ENCODE peak calls at places on chromosomes 2 and 18, in six cellular contexts. F is dorsolateral prefrontal cortex, G is psoas muscle, L is lower lobe of right lung, V is foreskin fibroblast, O is left ventricle myocardium inferior. H is an unnamed sample.
A peak's percentile ranks its signal among the peaks of the same experiment; 100 is the strongest.

GRCh38 chr2:215002500-215002899 is 135.9 kb downstream of the ABCA12 start:
- DNase-seq in V (peak; percentile 29), L (no peak), F (no peak), G (no peak), O (no peak), H (peak; percentile 6)

GRCh38 chr2:230847883-230848388 is 16.8 kb upstream of the ITM2C start:
- DNase-seq in G (peak; percentile 88), F (peak; percentile 91), O (peak; percentile 85), L (peak; percentile 91), V (peak; percentile 79), H (no peak)

GRCh38 chr18:48538531-48539405 is at the start of gene CTIF:
- DNase-seq in O (peak; percentile 97), F (peak; percentile 98), V (peak; percentile 95), G (peak; percentile 97), L (peak; percentile 97), H (peak; percentile 85)

GRCh38 chr2:20035961-20036666 is 15.3 kb downstream of the LAPTM4A start:
- DNase-seq in F (no peak), L (no peak), V (no peak), G (no peak), O (no peak), H (no peak)

GRCh38 chr2:44743473-44743872 is 198.0 kb upstream of the SIX3 start:
- DNase-seq in V (no peak), G (no peak), O (no peak), L (no peak), F (no peak), H (no peak)

GRCh38 chr2:171836151-171836910 is 57.7 kb downstream of the SLC25A12 start:
- DNase-seq in F (no peak), V (peak; percentile 66), L (no peak), O (no peak), G (no peak), H (no peak)

GRCh38 chr2:186903183-186903582 is 54.2 kb upstream of the ZSWIM2 start:
- DNase-seq in L (no peak), O (no peak), V (no peak), F (no peak), G (no peak), H (no peak)

GRCh38 chr2:9914384-9915065 is 37.0 kb upstream of the GRHL1 start:
- DNase-seq in O (no peak), F (no peak), V (peak; percentile 72), G (no peak), L (no peak), H (peak; percentile 71)

GRCh38 chr2:98372121-98372520 is 25.9 kb downstream of the CNGA3 start:
- DNase-seq in G (no peak), F (no peak), L (no peak), O (no peak), V (no peak), H (no peak)

GRCh38 chr2:24122-24521 is 22.2 kb downstream of the FAM110C start:
- DNase-seq in F (no peak), V (no peak), O (no peak), G (no peak), L (no peak), H (no peak)

GRCh38 chr2:147910990-147911473 is 66.2 kb downstream of the ACVR2A start:
- DNase-seq in L (no peak), F (no peak), O (no peak), G (no peak), V (peak; percentile 43), H (peak; percentile 36)

GRCh38 chr2:218920504-218920903 is 39.0 kb upstream of the CDK5R2 start:
- DNase-seq in L (no peak), V (no peak), G (no peak), O (no peak), F (no peak), H (no peak)

GRCh38 chr2:17830053-17831034 is 14.1 kb downstream of the MSGN1 start:
- DNase-seq in L (peak; percentile 73), F (peak; percentile 67), G (peak; percentile 85), V (peak; percentile 44), O (peak; percentile 79), H (no peak)

GRCh38 chr2:192246297-192246696 is 51.6 kb upstream of the TMEFF2 start:
- DNase-seq in L (no peak), V (no peak), F (no peak), G (no peak), O (no peak), H (no peak)

GRCh38 chr2:237451582-237452469 is 35.2 kb upstream of the MLPH start:
- DNase-seq in O (no peak), G (no peak), L (no peak), F (no peak), V (peak; percentile 59), H (no peak)

GRCh38 chr18:78972930-78973331 is 6.7 kb upstream of the SALL3 start:
- DNase-seq in V (no peak), G (no peak), L (no peak), F (no peak), O (no peak), H (no peak)

GRCh38 chr2:42913280-42913878 is 121.0 kb upstream of the HAAO start:
- DNase-seq in L (no peak), F (no peak), G (no peak), V (no peak), O (no peak), H (no peak)

GRCh38 chr2:232622563-232622962 is 10.8 kb upstream of the EFHD1 start:
- DNase-seq in L (no peak), F (no peak), G (no peak), V (no peak), O (no peak), H (no peak)

GRCh38 chr2:232491139-232491780 is 3.6 kb upstream of the ECEL1 start:
- DNase-seq in F (no peak), O (peak; percentile 2), G (peak; percentile 41), V (no peak), L (peak; percentile 14), H (no peak)

GRCh38 chr2:119126650-119127049 is 31.9 kb downstream of the C1QL2 start:
- DNase-seq in V (peak; percentile 1), L (peak; percentile 66), F (no peak), O (peak; percentile 24), G (no peak), H (no peak)

GRCh38 chr2:128511731-128512663 is 193.3 kb upstream of the HS6ST1 start:
- DNase-seq in G (no peak), L (no peak), V (no peak), F (no peak), O (no peak), H (no peak)

GRCh38 chr2:183134016-183134415 is 9.8 kb downstream of the NUP35 start:
- DNase-seq in V (no peak), L (no peak), O (no peak), G (no peak), F (no peak), H (no peak)

GRCh38 chr2:168346725-168347477 is 99.5 kb upstream of the STK39 start:
- DNase-seq in L (peak; percentile 56), F (no peak), G (peak; percentile 64), O (peak; percentile 42), V (peak; percentile 45), H (no peak)

GRCh38 chr18:34609991-34610658 is 100.0 kb upstream of the DTNA start:
- DNase-seq in L (no peak), O (no peak), V (no peak), F (no peak), G (no peak), H (no peak)

GRCh38 chr18:7568426-7568825 is 1.3 kb downstream of the PTPRM start:
- DNase-seq in V (peak; percentile 14), L (peak; percentile 62), G (peak; percentile 74), O (peak; percentile 44), F (no peak), H (no peak)

GRCh38 chr2:11387831-11388230 is 43.4 kb upstream of the ROCK2 start:
- DNase-seq in V (no peak), F (no peak), G (no peak), L (no peak), O (no peak), H (no peak)

GRCh38 chr2:121297217-121297830 is 12.3 kb upstream of the TFCP2L1 start:
- DNase-seq in F (no peak), V (peak; percentile 24), O (no peak), L (no peak), G (no peak), H (no peak)

GRCh38 chr2:190858817-190859216 is 21.8 kb upstream of the GLS start:
- DNase-seq in F (no peak), V (peak; percentile 71), G (no peak), O (no peak), L (no peak), H (no peak)
- H3K4me3 ChIP-seq in F (no peak overlapping the region), V (no peak overlapping the region), G (no peak overlapping the region), O (no peak overlapping the region), L (no peak overlapping the region), H (no peak overlapping the region)

GRCh38 chr2:94870392-94871225 is 621 bp upstream of the TEKT4 start:
- DNase-seq in G (no peak), V (no peak), O (peak; percentile 9), F (peak; percentile 19), L (peak; percentile 34), H (no peak)
- TF ChIP-seq CTCF in G (no peak), V (peak; percentile 29), O (peak; percentile 34), F (peak; percentile 29), L (peak; percentile 20), H (peak; percentile 61)

GRCh38 chr2:241859436-241860183 is 916 bp upstream of the PDCD1 start:
- DNase-seq in O (peak; percentile 68), V (peak; percentile 27), G (peak; percentile 74), F (no peak), L (peak; percentile 47), H (no peak)

GRCh38 chr2:241857572-241858121 is 1.0 kb downstream of the PDCD1 start:
- DNase-seq in O (no peak), G (peak; percentile 41), V (no peak), L (peak; percentile 41), F (no peak), H (no peak)

GRCh38 chr2:241857041-241857541 is 1.6 kb downstream of the PDCD1 start:
- DNase-seq in O (peak; percentile 17), F (no peak), V (no peak), G (no peak), L (peak; percentile 36), H (no peak)

GRCh38 chr2:241859017-241859435 is 332 bp upstream of the PDCD1 start:
- DNase-seq in F (no peak), O (no peak), G (no peak), L (no peak), V (no peak), H (no peak)

GRCh38 chr2:241858206-241859016 is at the start of gene PDCD1:
- DNase-seq in G (peak; percentile 54), F (no peak), L (peak; percentile 52), V (no peak), O (peak; percentile 25), H (no peak)
- H3K4me3 ChIP-seq in G (peak within 1 kb of the TSS; percentile 52), F (peak within 1 kb of the TSS; percentile 28), L (peak within 1 kb of the TSS; percentile 39), V (peak within 1 kb of the TSS; percentile 20), O (peak within 1 kb of the TSS; percentile 54), H (no peak within 1 kb of the TSS)

GRCh38 chr2:64651590-64651989 is 2.1 kb downstream of the SERTAD2 start:
- DNase-seq in O (no peak), F (no peak), L (no peak), G (no peak), V (no peak), H (no peak)

GRCh38 chr2:64654063-64654811 is 524 bp upstream of the SERTAD2 start:
- DNase-seq in O (peak; percentile 78), L (peak; percentile 91), G (peak; percentile 93), V (peak; percentile 85), F (peak; percentile 47), H (peak; percentile 64)

GRCh38 chr2:64654993-64655666 is 1.4 kb upstream of the SERTAD2 start:
- DNase-seq in L (no peak), G (no peak), V (peak; percentile 29), F (no peak), O (no peak), H (no peak)

GRCh38 chr2:64652231-64653173 is 1.2 kb downstream of the SERTAD2 start:
- DNase-seq in V (peak; percentile 56), O (no peak), F (no peak), G (peak; percentile 74), L (peak; percentile 69), H (no peak)

GRCh38 chr2:64653174-64654062 is at the start of gene SERTAD2:
- DNase-seq in O (peak; percentile 93), F (peak; percentile 75), V (peak; percentile 87), G (peak; percentile 95), L (peak; percentile 95), H (peak; percentile 50)
- TF ChIP-seq CTCF in O (no peak), F (peak; percentile 11), V (no peak), G (no peak), L (peak; percentile 14), H (no peak)

H was measured in retinal pigment epithelial cell.